ENCODE peak calls at places on chromosomes 13 and 19, in five cellular contexts. F is OCI-LY7, D is HCT116, H is PC-3, N is neural progenitor cell. X is an unnamed sample.

GRCh38 chr13:100213576-100213975 is 124.7 kb downstream of the PCCA start:
- DNase-seq in F (no peak), N (no peak), D (no peak), H (no peak), X (no peak)

GRCh38 chr19:37933965-37934364 is 27.0 kb downstream of the SIPA1L3 start:
- DNase-seq in H (no peak), D (no peak), N (no peak), F (no peak), X (peak; percentile 70)

GRCh38 chr13:113863511-113864302 is at the start of gene GAS6:
- DNase-seq in H (peak; percentile 39), N (peak; percentile 79), D (no peak), F (no peak), X (peak; percentile 69)

GRCh38 chr19:31294189-31294588 is 55.0 kb downstream of the TSHZ3 start:
- DNase-seq in F (no peak), D (no peak), H (no peak), N (no peak), X (no peak)

GRCh38 chr19:3723883-3724282 is 15.7 kb downstream of the TJP3 start:
- DNase-seq in F (no peak), H (no peak), D (no peak), N (peak; percentile 85), X (no peak)

GRCh38 chr19:41537789-41538188 is 38.2 kb upstream of the CEACAM21 start:
- DNase-seq in H (peak; percentile 41), D (no peak), N (no peak), F (peak; percentile 48), X (no peak)

GRCh38 chr13:48973845-48974431 is 1.8 kb upstream of the FNDC3A start:
- DNase-seq in F (no peak), N (no peak), H (no peak), D (no peak), X (no peak)

GRCh38 chr19:35260694-35261304 is 8.0 kb upstream of the USF2 start:
- DNase-seq in F (no peak), D (no peak), N (no peak), H (no peak), X (no peak)

GRCh38 chr13:36819811-36820140 is 754 bp downstream of the RFXAP start:
- DNase-seq in F (no peak), H (peak; percentile 21), N (peak; percentile 61), D (no peak), X (peak; percentile 19)

GRCh38 chr19:44648536-44649370 is 5.0 kb downstream of the PVR start:
- DNase-seq in H (peak; percentile 59), N (no peak), F (no peak), D (no peak), X (no peak)

GRCh38 chr13:99992376-99992775 is 10.8 kb downstream of the ZIC2 start:
- DNase-seq in N (peak; percentile 24), D (no peak), F (no peak), H (no peak), X (no peak)

GRCh38 chr13:22103046-22103445 is 432.2 kb downstream of the FGF9 start:
- DNase-seq in D (no peak), F (no peak), N (no peak), H (no peak), X (no peak)

GRCh38 chr19:4556574-4557185 is 2.8 kb downstream of the SEMA6B start:
- DNase-seq in D (peak; percentile 69), H (peak; percentile 84), N (peak; percentile 48), F (peak; percentile 51), X (peak; percentile 17)

GRCh38 chr13:29382021-29382420 is 213.5 kb downstream of the SLC7A1 start:
- DNase-seq in D (no peak), H (no peak), F (no peak), N (no peak), X (no peak)

GRCh38 chr13:56773148-56773547 is 367.6 kb upstream of the PRR20A start:
- DNase-seq in H (no peak), F (no peak), N (no peak), D (no peak), X (no peak)

GRCh38 chr13:113758651-113759524 is at the start of gene TMEM255B:
- DNase-seq in D (peak; percentile 10), F (no peak), N (peak; percentile 91), H (peak; percentile 71), X (peak; percentile 90)

GRCh38 chr13:33123066-33123940 is 107.1 kb downstream of the KL start:
- DNase-seq in F (no peak), N (no peak), H (no peak), D (no peak), X (no peak)

GRCh38 chr13:94325148-94325528 is 154.3 kb downstream of the DCT start:
- DNase-seq in N (no peak), H (no peak), F (no peak), D (no peak), X (no peak)

GRCh38 chr13:60213236-60213746 is 49.6 kb upstream of the DIAPH3 start:
- DNase-seq in D (no peak), F (no peak), H (no peak), N (no peak), X (no peak)

GRCh38 chr19:49809155-49809986 is 3.7 kb downstream of the FUZ start:
- DNase-seq in H (peak; percentile 36), N (peak; percentile 71), D (no peak), F (peak; percentile 13), X (peak; percentile 67)
- TF ChIP-seq EZH2phosphoT487 in H (no peak), N (no peak), D (no peak), F (no peak), X (no peak)

GRCh38 chr13:30685987-30686386 is 49.4 kb upstream of the ALOX5AP start:
- DNase-seq in N (no peak), F (no peak), D (no peak), H (peak; percentile 26), X (no peak)

GRCh38 chr13:30692108-30692507 is 43.2 kb upstream of the ALOX5AP start:
- DNase-seq in N (no peak), H (no peak), F (no peak), D (no peak), X (no peak)

GRCh38 chr13:30689752-30690151 is 45.6 kb upstream of the ALOX5AP start:
- DNase-seq in D (no peak), N (no peak), F (no peak), H (no peak), X (no peak)

GRCh38 chr13:30685320-30685859 is 50.0 kb upstream of the ALOX5AP start:
- DNase-seq in D (no peak), H (no peak), F (no peak), N (no peak), X (peak; percentile 8)

GRCh38 chr13:30690282-30691188 is 44.8 kb upstream of the ALOX5AP start:
- DNase-seq in N (no peak), H (peak; percentile 23), D (no peak), F (peak; percentile 73), X (peak; percentile 75)
- H2AFZ ChIP-seq in N (no peak overlapping the region), H (peak overlapping the region; percentile 70), D (peak overlapping the region; percentile 45), F (peak overlapping the region; percentile 87), X (no peak overlapping the region)

DNA sequence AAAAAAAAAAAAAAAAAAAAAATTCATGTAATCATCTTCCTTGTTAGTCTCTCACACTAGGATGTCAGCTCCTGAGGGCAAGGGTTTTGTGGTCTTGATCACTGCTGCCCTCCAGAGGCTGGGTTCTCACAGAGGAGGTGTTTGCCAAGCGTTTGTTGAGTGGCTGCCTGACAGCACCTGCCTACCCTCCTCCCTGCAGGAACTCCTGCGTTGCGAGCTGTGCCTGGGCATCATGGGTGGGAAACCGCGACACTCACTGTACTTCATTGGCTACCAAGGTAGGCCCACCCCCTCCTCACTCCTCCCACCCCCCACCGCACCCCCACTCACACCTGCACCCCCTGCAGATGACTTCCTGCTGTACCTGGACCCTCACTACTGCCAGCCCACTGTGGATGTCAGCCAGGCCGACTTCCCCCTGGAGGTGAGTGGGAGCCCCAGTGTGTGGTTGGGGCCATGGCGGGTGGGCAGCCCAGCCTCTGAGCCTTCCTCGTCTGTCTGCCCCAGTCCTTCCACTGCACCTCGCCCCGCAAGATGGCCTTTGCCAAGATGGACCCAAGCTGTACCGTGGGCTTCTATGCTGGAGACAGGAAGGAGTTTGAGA is 8.1 kb downstream of the ATG4D start:
- DNase-seq in H (peak; percentile 73), D (peak; percentile 33), F (peak; percentile 54), N (no peak), X (no peak)
- TF ChIP-seq CTCF in H (peak; percentile 52), D (peak; percentile 22), F (peak; percentile 58), N (no peak), X (peak; percentile 6)

GRCh38 chr13:46348976-46349375 is 38.1 kb downstream of the RUBCNL start:
- DNase-seq in N (peak; percentile 18), F (no peak), D (no peak), H (no peak), X (no peak)
- TF ChIP-seq EZH2phosphoT487 in N (no peak), F (no peak), D (no peak), H (no peak), X (no peak)

DNA sequence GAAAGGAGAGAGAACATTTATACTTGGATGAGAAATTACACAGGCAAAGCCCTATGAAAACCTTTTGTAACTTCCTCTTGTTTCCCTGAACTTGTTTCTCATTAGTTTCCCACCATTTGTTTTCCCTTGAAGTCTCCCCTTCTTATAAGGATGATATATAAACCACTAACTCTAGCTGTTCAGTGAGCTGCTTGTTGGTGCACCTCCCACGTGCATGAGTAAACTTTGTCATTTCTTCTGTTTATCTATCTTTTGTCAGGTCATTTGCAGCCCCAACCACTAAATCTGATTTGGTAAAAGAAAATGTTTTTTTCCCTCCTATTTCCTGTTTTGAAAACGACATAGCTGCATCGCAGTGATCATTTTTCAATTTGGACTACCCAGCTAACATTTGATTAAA is 919.9 kb downstream of the SLITRK1 start:
- DNase-seq in F (no peak), N (no peak), D (no peak), H (no peak), X (no peak)
- H2AFZ ChIP-seq in F (no peak overlapping the region), N (no peak overlapping the region), D (no peak overlapping the region), H (no peak overlapping the region), X (no peak overlapping the region)

GRCh38 chr13:80928241-80928640 is 587.3 kb upstream of the SPRY2 start:
- DNase-seq in D (no peak), H (no peak), N (no peak), F (no peak), X (no peak)

GRCh38 chr13:80924596-80924995 is 583.7 kb upstream of the SPRY2 start:
- DNase-seq in D (no peak), F (no peak), N (no peak), H (no peak), X (no peak)

GRCh38 chr13:80921971-80922370 is 581.0 kb upstream of the SPRY2 start:
- DNase-seq in F (no peak), H (no peak), N (no peak), D (no peak), X (no peak)

GRCh38 chr13:80921556-80921955 is 580.6 kb upstream of the SPRY2 start:
- DNase-seq in F (no peak), D (no peak), N (no peak), H (no peak), X (no peak)

GRCh38 chr13:80923907-80924306 is 583.0 kb upstream of the SPRY2 start:
- DNase-seq in H (no peak), D (no peak), F (no peak), N (peak; percentile 36), X (no peak)
- TF ChIP-seq CTCF in H (peak; percentile 27), D (no peak), F (no peak), N (peak; percentile 51), X (peak; percentile 42)

GRCh38 chr13:96141032-96141431 is 51.1 kb downstream of the HS6ST3 start:
- DNase-seq in D (no peak), H (peak; percentile 51), F (peak; percentile 4), N (peak; percentile 67), X (peak; percentile 59)
- TF ChIP-seq EZH2phosphoT487 in D (no peak), H (no peak), F (no peak), N (no peak), X (no peak)

X was measured in hepatocyte.